ENCODE peak calls at places on chromosomes 6 and 20, in six cellular contexts. L is H1, E is HCT116, Q is K562, I is GM12878, Y is HepG2. Z is an unnamed sample.

GRCh38 chr6:82410151-82410621 is 46.6 kb downstream of the TPBG start:
- DNase-seq in L (no peak), E (no peak), Q (no peak), I (no peak), Y (no peak), Z (no peak)

GRCh38 chr20:40547492-40548129 is 141.4 kb downstream of the MAFB start:
- DNase-seq in L (no peak), E (no peak), Q (no peak), I (no peak), Y (no peak), Z (no peak)

GRCh38 chr20:25623225-25623735 is 534 bp downstream of the NANP start:
- DNase-seq in L (peak; percentile 66), E (peak; percentile 0), Q (no peak), I (peak; percentile 5), Y (peak; percentile 64), Z (peak; percentile 60)

GRCh38 chr6:16850332-16851022 is 89.2 kb upstream of the ATXN1 start:
- DNase-seq in L (no peak), E (no peak), Q (no peak), I (no peak), Y (no peak), Z (no peak)

GRCh38 chr6:21227486-21227885 is 366.1 kb upstream of the SOX4 start:
- DNase-seq in L (no peak), E (no peak), Q (no peak), I (no peak), Y (no peak), Z (no peak)

GRCh38 chr6:87029711-87030314 is 65.1 kb downstream of the CGA start:
- DNase-seq in L (no peak), E (peak; percentile 61), Q (peak; percentile 49), I (no peak), Y (peak; percentile 16), Z (peak; percentile 51)

GRCh38 chr6:151167034-151167433 is 72.7 kb upstream of the AKAP12 start:
- DNase-seq in L (no peak), E (no peak), Q (no peak), I (no peak), Y (no peak), Z (no peak)

GRCh38 chr6:161439093-161439492 is 165.2 kb upstream of the AGPAT4 start:
- DNase-seq in L (no peak), E (peak; percentile 40), Q (peak; percentile 55), I (no peak), Y (no peak), Z (no peak)

GRCh38 chr20:58393299-58393698 is 4.3 kb downstream of the VAPB start:
- DNase-seq in L (no peak), E (no peak), Q (no peak), I (no peak), Y (no peak), Z (no peak)

GRCh38 chr6:41724638-41725501 is 10.5 kb downstream of the TFEB start:
- DNase-seq in L (no peak), E (no peak), Q (no peak), I (no peak), Y (no peak), Z (no peak)

GRCh38 chr6:108835218-108835850 is 12.9 kb upstream of the ARMC2 start:
- DNase-seq in L (peak; percentile 91), E (peak; percentile 67), Q (peak; percentile 77), I (peak; percentile 8), Y (peak; percentile 60), Z (peak; percentile 89)

GRCh38 chr6:88166493-88166900 is 350 bp upstream of the CNR1 start:
- DNase-seq in L (no peak), E (no peak), Q (no peak), I (no peak), Y (no peak), Z (peak; percentile 73)

GRCh38 chr20:36527331-36528125 is 13.8 kb upstream of the MYL9 start:
- DNase-seq in L (no peak), E (no peak), Q (no peak), I (no peak), Y (no peak), Z (no peak)

GRCh38 chr6:90818163-90818562 is 231.3 kb upstream of the MAP3K7 start:
- DNase-seq in L (no peak), E (no peak), Q (no peak), I (no peak), Y (no peak), Z (no peak)

GRCh38 chr20:44598413-44599290 is 16.3 kb downstream of the PKIG start:
- DNase-seq in L (no peak), E (no peak), Q (no peak), I (no peak), Y (no peak), Z (peak; percentile 41)

GRCh38 chr20:1467082-1467354 is 369 bp upstream of the NSFL1C start:
- DNase-seq in L (no peak), E (no peak), Q (no peak), I (no peak), Y (no peak), Z (no peak)

GRCh38 chr6:126312013-126312665 is 27.8 kb upstream of the CENPW start:
- DNase-seq in L (no peak), E (peak; percentile 18), Q (peak; percentile 43), I (no peak), Y (peak; percentile 44), Z (peak; percentile 43)

GRCh38 chr6:37696220-37696840 is 1.4 kb downstream of the MDGA1 start:
- DNase-seq in L (peak; percentile 62), E (no peak), Q (no peak), I (no peak), Y (no peak), Z (peak; percentile 66)

GRCh38 chr6:64062960-64063683 is 427.5 kb downstream of the PHF3 start:
- DNase-seq in L (no peak), E (no peak), Q (no peak), I (no peak), Y (no peak), Z (no peak)

GRCh38 chr6:35808688-35809087 is 3.5 kb downstream of the LHFPL5 start:
- DNase-seq in L (no peak), E (no peak), Q (no peak), I (no peak), Y (no peak), Z (no peak)

GRCh38 chr20:3068986-3069900 is 2.2 kb upstream of the OXT start:
- DNase-seq in L (no peak), E (no peak), Q (peak; percentile 11), I (no peak), Y (peak; percentile 55), Z (no peak)

GRCh38 chr6:26350858-26351543 is 14.0 kb upstream of the BTN3A2 start:
- DNase-seq in L (no peak), E (no peak), Q (peak; percentile 35), I (no peak), Y (no peak), Z (no peak)

GRCh38 chr20:22546344-22546743 is 38.0 kb downstream of the FOXA2 start:
- DNase-seq in L (no peak), E (no peak), Q (no peak), I (no peak), Y (no peak), Z (no peak)

GRCh38 chr20:20364016-20364746 is 3.7 kb upstream of the INSM1 start:
- DNase-seq in L (peak; percentile 84), E (no peak), Q (no peak), I (no peak), Y (no peak), Z (peak; percentile 47)

GRCh38 chr6:1325471-1326309 is 13.8 kb downstream of the FOXQ1 start:
- DNase-seq in L (no peak), E (peak; percentile 37), Q (no peak), I (no peak), Y (peak; percentile 99), Z (no peak)

GRCh38 chr6:87066449-87067288 is 28.2 kb downstream of the CGA start:
- DNase-seq in L (no peak), E (peak; percentile 57), Q (peak; percentile 35), I (peak; percentile 28), Y (peak; percentile 51), Z (peak; percentile 59)

GRCh38 chr6:118663993-118664985 is 12.9 kb upstream of the CEP85L start:
- DNase-seq in L (no peak), E (no peak), Q (no peak), I (no peak), Y (no peak), Z (no peak)

DNA sequence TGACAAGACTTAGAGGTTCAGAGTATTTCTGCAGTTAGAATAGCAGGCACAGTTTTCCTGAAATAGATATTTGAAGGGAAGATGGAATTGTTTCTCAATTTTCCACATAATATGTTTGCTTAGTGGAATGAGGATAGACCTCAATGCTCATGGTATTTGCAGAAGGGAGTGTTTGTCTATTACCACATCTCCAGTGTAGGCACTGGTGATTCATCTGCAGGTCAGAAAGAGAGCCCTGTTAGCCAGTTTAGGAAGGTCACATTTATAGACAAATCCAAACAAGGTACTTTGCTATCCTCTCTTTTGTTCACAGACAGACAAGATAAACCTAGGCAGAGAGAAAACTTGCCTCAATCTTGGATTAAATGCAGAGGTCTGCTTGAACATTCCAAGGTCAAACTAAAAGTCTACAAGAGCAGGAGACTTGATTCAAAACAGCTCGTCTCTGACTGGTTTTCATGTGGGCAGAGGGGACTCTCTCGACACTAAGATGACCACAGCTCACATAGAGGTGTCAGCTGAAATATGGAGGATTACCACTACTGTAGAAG is 22.8 kb downstream of the ISM1 start:
- DNase-seq in L (no peak), E (no peak), Q (no peak), I (no peak), Y (peak; percentile 100), Z (no peak)
- TF ChIP-seq JUND in L (no peak), E (no peak), Q (no peak), I (no peak), Y (peak; percentile 99), Z (no peak)

GRCh38 chr6:134734312-134734869 is 215.5 kb downstream of the ALDH8A1 start:
- DNase-seq in L (no peak), E (no peak), Q (no peak), I (no peak), Y (peak; percentile 5), Z (no peak)
- TF ChIP-seq CTCF in L (no peak), E (no peak), Q (no peak), I (no peak), Y (no peak), Z (no peak)

DNA sequence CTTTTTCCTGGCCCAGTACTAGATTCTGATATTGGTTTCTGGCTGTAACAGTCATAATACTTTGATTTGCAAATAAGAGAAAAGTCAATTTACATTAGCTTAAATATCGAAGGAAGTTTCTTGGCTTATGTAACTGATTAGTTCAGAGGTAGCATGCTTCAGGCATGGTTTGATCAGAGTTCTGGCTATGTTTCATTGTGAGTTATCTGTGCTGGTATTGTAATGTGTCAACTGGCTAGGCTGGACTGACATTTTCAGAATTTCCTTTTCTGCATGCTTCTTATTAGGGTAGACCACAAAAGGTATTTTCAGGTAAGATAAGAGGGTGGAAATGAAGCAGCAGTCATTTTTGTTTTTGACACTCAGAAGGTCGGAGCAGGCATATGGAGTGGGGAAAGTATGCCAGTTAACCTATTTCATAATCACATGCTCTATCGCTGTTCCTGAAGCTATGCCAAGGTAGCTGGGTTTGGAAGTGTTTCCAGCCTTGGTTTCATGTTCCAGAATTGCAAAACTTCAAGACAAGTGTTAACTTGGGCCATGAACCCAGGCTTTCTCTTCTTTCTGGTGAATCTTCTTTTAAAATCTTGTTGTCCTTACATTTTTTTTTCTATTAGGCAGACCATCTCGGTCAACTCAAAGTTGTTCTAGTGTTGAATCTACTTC is 244.9 kb downstream of the DHX35 start:
- DNase-seq in L (no peak), E (no peak), Q (no peak), I (no peak), Y (no peak), Z (no peak)
- TF ChIP-seq JUND in L (no peak), E (no peak), Q (no peak), I (no peak), Y (no peak), Z (no peak)

DNA sequence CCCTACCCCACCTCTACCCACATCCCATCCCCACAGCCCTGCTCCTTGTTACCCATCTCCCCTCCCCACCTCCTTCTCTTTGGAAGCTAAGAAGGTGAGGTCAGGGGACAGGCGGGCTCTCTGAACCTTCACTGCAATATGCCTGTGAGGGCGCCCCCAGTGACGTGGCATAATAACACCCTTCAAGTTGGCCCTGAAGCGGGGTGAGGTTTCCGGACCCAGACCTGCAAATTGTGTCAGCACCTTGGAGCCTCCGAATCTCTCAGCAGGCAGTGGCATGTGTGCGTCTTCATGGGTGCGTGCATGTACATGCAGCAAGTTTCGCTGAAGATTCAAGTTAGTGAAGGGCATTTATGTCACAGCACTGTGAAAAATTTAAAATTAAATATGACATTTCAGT is 114.6 kb downstream of the SOBP start:
- DNase-seq in L (peak; percentile 66), E (no peak), Q (no peak), I (no peak), Y (no peak), Z (no peak)
- TF ChIP-seq CTCF in L (peak; percentile 50), E (no peak), Q (no peak), I (no peak), Y (no peak), Z (no peak)